ENCODE peak calls at places on chromosomes 7 and 10, in four cellular contexts. One of them, this sample, is unnamed.

GRCh38 chr7:130494480-130494879 is 2.6 kb downstream of the MEST start:
- DNase-seq in cardiac muscle cell: peak; percentile 30
- DNase-seq in tibial artery: no peak
- DNase-seq in NCI-H69: peak; percentile 50
- DNase-seq in this sample: no peak

GRCh38 chr7:69920802-69921201 is 322.5 kb downstream of the AUTS2 start:
- DNase-seq in NCI-H69: no peak
- DNase-seq in tibial artery: no peak
- DNase-seq in cardiac muscle cell: no peak
- DNase-seq in this sample: no peak

GRCh38 chr10:85548038-85548437 is 818.6 kb downstream of the GRID1 start:
- DNase-seq in tibial artery: no peak
- DNase-seq in cardiac muscle cell: peak; percentile 4
- DNase-seq in NCI-H69: peak; percentile 82
- DNase-seq in this sample: no peak

GRCh38 chr10:103699611-103700435 is 155.6 kb downstream of the SH3PXD2A start:
- DNase-seq in tibial artery: no peak
- DNase-seq in NCI-H69: no peak
- DNase-seq in cardiac muscle cell: no peak
- DNase-seq in this sample: no peak

GRCh38 chr10:113487154-113487553 is 65.7 kb upstream of the HABP2 start:
- DNase-seq in NCI-H69: no peak
- DNase-seq in tibial artery: no peak
- DNase-seq in cardiac muscle cell: no peak
- DNase-seq in this sample: no peak

GRCh38 chr10:101385866-101386658 is 32.1 kb downstream of the BTRC start:
- DNase-seq in NCI-H69: no peak
- DNase-seq in tibial artery: no peak
- DNase-seq in cardiac muscle cell: peak; percentile 54
- DNase-seq in this sample: no peak

GRCh38 chr7:42456267-42456666 is 219.3 kb upstream of the GLI3 start:
- DNase-seq in tibial artery: no peak
- DNase-seq in NCI-H69: peak; percentile 5
- DNase-seq in cardiac muscle cell: no peak
- DNase-seq in this sample: no peak

GRCh38 chr10:24209946-24210491 is 1.1 kb downstream of the KIAA1217 start:
- DNase-seq in NCI-H69: no peak
- DNase-seq in tibial artery: no peak
- DNase-seq in cardiac muscle cell: peak; percentile 73
- DNase-seq in this sample: no peak

GRCh38 chr7:159237022-159237421 is 92.4 kb upstream of the VIPR2 start:
- DNase-seq in tibial artery: no peak
- DNase-seq in NCI-H69: no peak
- DNase-seq in cardiac muscle cell: no peak
- DNase-seq in this sample: no peak